ENCODE peak calls at places on chromosomes 1 and 21, in eight cellular contexts. Y, M, F, K, G, E, T and B are unnamed samples.

GRCh38 chr1:217647791-217648190 is 16.6 kb downstream of the SPATA17 start:
- DNase-seq in Y (no peak), M (no peak), F (no peak), K (no peak), G (peak), E (no peak), T (no peak), B (no peak)

GRCh38 chr1:75115654-75116053 is 18.5 kb upstream of the LHX8 start:
- DNase-seq in Y (no peak), M (no peak), F (no peak), K (no peak), G (no peak), E (no peak), T (no peak), B (no peak)

GRCh38 chr1:169745015-169745861 is 11.4 kb upstream of the SELE start:
- DNase-seq in Y (no peak), M (no peak), F (no peak), K (no peak), G (no peak), E (peak), T (no peak), B (no peak)

GRCh38 chr1:109498161-109498801 is 4.4 kb downstream of the CYB561D1 start:
- DNase-seq in Y (no peak), M (no peak), F (peak), K (peak), G (peak), E (peak), T (peak), B (no peak)

GRCh38 chr1:243885806-243886205 is 35.8 kb upstream of the AKT3 start:
- DNase-seq in Y (no peak), M (no peak), F (no peak), K (no peak), G (no peak), E (no peak), T (no peak), B (no peak)

GRCh38 chr1:89457046-89457445 is 67.6 kb upstream of the LRRC8B start:
- DNase-seq in Y (no peak), M (no peak), F (no peak), K (no peak), G (no peak), E (no peak), T (peak), B (no peak)

GRCh38 chr1:52427152-52427551 is 22.8 kb downstream of the PRPF38A start:
- DNase-seq in Y (no peak), M (no peak), F (no peak), K (no peak), G (no peak), E (no peak), T (no peak), B (no peak)

GRCh38 chr1:4755301-4756183 is 101.1 kb downstream of the AJAP1 start:
- DNase-seq in Y (no peak), M (no peak), F (no peak), K (no peak), G (no peak), E (no peak), T (peak), B (no peak)

GRCh38 chr1:9281907-9282306 is 10.8 kb upstream of the SPSB1 start:
- DNase-seq in Y (no peak), M (no peak), F (no peak), K (no peak), G (no peak), E (no peak), T (no peak), B (peak)

GRCh38 chr1:162485236-162485635 is 12.4 kb upstream of the UHMK1 start:
- DNase-seq in Y (no peak), M (no peak), F (peak), K (peak), G (no peak), E (no peak), T (no peak), B (no peak)

GRCh38 chr1:155858805-155859233 is 548 bp upstream of the SYT11 start:
- DNase-seq in Y (no peak), M (peak), F (no peak), K (no peak), G (no peak), E (no peak), T (no peak), B (no peak)

GRCh38 chr21:31236528-31236927 is 107.5 kb downstream of the TIAM1 start:
- DNase-seq in Y (no peak), M (peak), F (no peak), K (no peak), G (peak), E (no peak), T (no peak), B (no peak)

GRCh38 chr1:25765910-25766645 is 33.9 kb upstream of the SELENON start:
- DNase-seq in Y (no peak), M (no peak), F (no peak), K (no peak), G (no peak), E (no peak), T (no peak), B (no peak)
- H3K9ac ChIP-seq in Y (no peak), M (no peak), F (no peak), K (no peak), G (no peak), E (no peak), T (no peak), B (no peak)

DNA sequence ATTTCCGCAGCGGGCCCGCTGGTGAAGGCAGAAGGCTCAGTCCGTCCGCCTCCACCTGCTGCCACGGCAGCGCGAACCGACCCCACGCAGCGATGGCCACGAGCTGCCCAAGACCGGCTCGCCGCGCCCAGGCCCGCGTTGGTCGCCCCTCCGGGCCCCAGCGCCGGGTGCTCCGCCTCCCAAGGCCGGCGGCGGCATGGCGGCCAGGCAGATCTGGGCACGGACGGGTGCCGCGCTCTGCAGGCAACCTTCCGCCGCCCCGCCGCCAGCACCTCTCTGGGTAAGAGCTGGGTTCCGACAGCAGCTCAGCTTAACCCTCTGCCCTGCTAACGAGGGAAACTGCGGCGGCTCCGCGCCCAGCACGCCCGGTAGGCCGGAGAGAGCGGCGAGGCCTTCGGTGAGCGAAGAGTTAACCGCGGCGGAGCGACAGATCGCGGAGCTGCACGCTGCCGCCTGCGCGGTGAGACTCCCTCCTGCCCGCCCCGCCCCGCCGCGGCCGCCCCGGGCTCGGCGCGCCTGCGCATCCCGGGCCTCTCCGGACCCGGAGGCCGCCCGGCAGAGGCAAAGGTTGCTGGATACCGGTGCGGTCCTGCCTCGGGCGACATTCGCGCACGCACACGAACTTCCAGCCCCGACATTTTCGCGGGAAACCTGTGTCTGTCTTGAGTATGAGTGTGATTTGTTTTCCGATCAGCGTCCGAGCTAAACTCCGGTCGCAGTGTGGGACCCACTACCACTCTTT is at the start of gene C1orf53:
- DNase-seq in Y (peak), M (peak), F (peak), K (peak), G (peak), E (peak), T (peak), B (peak)
- TF ChIP-seq CTCF in Y (no peak), M (peak), F (no peak), K (no peak), G (no peak), E (no peak), T (no peak), B (no peak)

GRCh38 chr1:44802306-44803061 is 2.3 kb downstream of the PLK3 start:
- DNase-seq in Y (no peak), M (no peak), F (no peak), K (no peak), G (no peak), E (no peak), T (no peak), B (no peak)
- H3K9ac ChIP-seq in Y (peak), M (no peak), F (peak), K (peak), G (no peak), E (peak), T (no peak), B (no peak)

GRCh38 chr1:114274621-114275317 is 121.1 kb upstream of the SYT6 start:
- DNase-seq in Y (no peak), M (no peak), F (no peak), K (no peak), G (no peak), E (no peak), T (no peak), B (no peak)

GRCh38 chr1:114272593-114272992 is 118.9 kb upstream of the SYT6 start:
- DNase-seq in Y (no peak), M (no peak), F (no peak), K (no peak), G (no peak), E (no peak), T (no peak), B (no peak)

GRCh38 chr1:114269539-114269938 is 115.9 kb upstream of the SYT6 start:
- DNase-seq in Y (no peak), M (no peak), F (no peak), K (no peak), G (no peak), E (no peak), T (no peak), B (no peak)

DNA sequence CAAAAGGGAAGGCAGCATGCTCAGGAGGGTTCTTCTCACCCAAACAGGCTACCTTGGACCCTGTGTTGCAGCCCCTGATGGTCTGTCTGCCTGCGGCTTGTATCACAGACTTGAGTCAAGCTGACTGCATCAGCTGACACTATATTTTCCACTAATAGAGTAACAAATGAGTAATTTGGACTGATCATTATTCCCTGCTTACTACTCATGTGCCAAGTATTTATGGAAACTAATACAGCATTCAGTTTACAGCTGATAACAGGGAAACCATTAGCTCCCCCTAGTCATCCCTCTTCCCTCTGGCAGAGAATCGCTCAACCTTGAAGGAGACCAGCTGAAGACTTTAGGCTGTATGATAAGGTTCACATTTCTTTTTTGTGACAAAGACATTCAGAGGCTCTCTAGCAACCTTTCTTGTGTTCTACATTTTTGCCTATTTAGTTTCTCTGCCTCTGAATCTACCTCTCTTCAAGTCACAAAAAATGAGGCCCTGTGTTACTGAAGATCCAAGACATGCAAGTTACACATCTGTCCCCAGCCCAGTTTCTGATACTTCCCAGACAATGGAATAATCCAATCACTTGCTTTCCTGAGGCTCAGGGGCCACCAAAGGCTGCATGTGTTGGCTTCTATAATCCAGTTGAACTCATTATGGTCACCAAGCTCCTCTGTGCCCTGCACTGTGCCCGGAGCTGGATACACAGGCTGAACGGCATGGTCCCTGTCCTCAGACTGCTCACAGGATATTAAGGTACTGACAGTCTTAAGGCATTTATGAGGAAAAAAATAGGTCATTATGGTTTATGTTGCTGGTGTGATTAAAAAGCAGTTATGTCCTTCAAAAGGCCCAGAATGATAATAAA is 116.8 kb upstream of the SYT6 start:
- DNase-seq in Y (no peak), M (no peak), F (no peak), K (no peak), G (no peak), E (no peak), T (no peak), B (no peak)
- TF ChIP-seq CTCF in Y (no peak), M (no peak), F (no peak), K (no peak), G (no peak), E (no peak), T (no peak), B (no peak)